ENCODE peak calls at places on chromosomes 13 and 19, in seven cellular contexts. One of them, this sample, is unnamed.

GRCh38 chr13:40345654-40346372 is 320.6 kb downstream of the FOXO1 start:
- DNase-seq in hepatocyte: no peak
- DNase-seq in MM.1S: no peak
- DNase-seq in PC-3: no peak
- DNase-seq in GM23248: no peak
- DNase-seq in HCT116: no peak
- DNase-seq in GM23338: peak; percentile 18
- DNase-seq in this sample: peak; percentile 37

GRCh38 chr13:95924389-95924994 is 128.7 kb downstream of the UGGT2 start:
- DNase-seq in HCT116: peak; percentile 16
- DNase-seq in GM23248: peak; percentile 89
- DNase-seq in hepatocyte: peak; percentile 47
- DNase-seq in GM23338: peak; percentile 5
- DNase-seq in MM.1S: no peak
- DNase-seq in PC-3: peak; percentile 40
- DNase-seq in this sample: no peak

GRCh38 chr13:114078501-114079451 is 53.6 kb downstream of the RASA3 start:
- DNase-seq in hepatocyte: peak; percentile 34
- DNase-seq in HCT116: no peak
- DNase-seq in GM23338: no peak
- DNase-seq in PC-3: peak; percentile 84
- DNase-seq in MM.1S: no peak
- DNase-seq in GM23248: peak; percentile 97
- DNase-seq in this sample: no peak

GRCh38 chr13:33256148-33256547 is 29.4 kb downstream of the STARD13 start:
- DNase-seq in HCT116: no peak
- DNase-seq in MM.1S: no peak
- DNase-seq in hepatocyte: no peak
- DNase-seq in GM23248: no peak
- DNase-seq in PC-3: no peak
- DNase-seq in GM23338: no peak
- DNase-seq in this sample: no peak

GRCh38 chr19:14183741-14184395 is 22.1 kb downstream of the ADGRL1 start:
- DNase-seq in GM23248: no peak
- DNase-seq in PC-3: no peak
- DNase-seq in HCT116: no peak
- DNase-seq in MM.1S: no peak
- DNase-seq in hepatocyte: no peak
- DNase-seq in GM23338: no peak
- DNase-seq in this sample: no peak

GRCh38 chr19:18712981-18713380 is 29.5 kb downstream of the CRTC1 start:
- DNase-seq in hepatocyte: peak; percentile 49
- DNase-seq in GM23248: no peak
- DNase-seq in HCT116: no peak
- DNase-seq in MM.1S: no peak
- DNase-seq in PC-3: no peak
- DNase-seq in GM23338: no peak
- DNase-seq in this sample: no peak

GRCh38 chr19:40139533-40140287 is 49.0 kb upstream of the ZNF780A start:
- DNase-seq in MM.1S: peak; percentile 65
- DNase-seq in hepatocyte: peak; percentile 67
- DNase-seq in GM23248: peak; percentile 78
- DNase-seq in HCT116: peak; percentile 48
- DNase-seq in GM23338: peak; percentile 78
- DNase-seq in PC-3: peak; percentile 65
- DNase-seq in this sample: peak; percentile 62

GRCh38 chr19:1445185-1445931 is 4.6 kb upstream of the APC2 start:
- DNase-seq in GM23338: peak; percentile 79
- DNase-seq in MM.1S: peak; percentile 78
- DNase-seq in hepatocyte: peak; percentile 86
- DNase-seq in HCT116: no peak
- DNase-seq in GM23248: peak; percentile 80
- DNase-seq in PC-3: peak; percentile 74
- DNase-seq in this sample: peak; percentile 82

GRCh38 chr13:51523082-51523518 is 61.2 kb upstream of the WDFY2 start:
- DNase-seq in MM.1S: no peak
- DNase-seq in GM23338: no peak
- DNase-seq in GM23248: peak; percentile 90
- DNase-seq in HCT116: no peak
- DNase-seq in PC-3: peak; percentile 72
- DNase-seq in hepatocyte: no peak
- DNase-seq in this sample: no peak

GRCh38 chr13:31094331-31095015 is 67.2 kb downstream of the HSPH1 start:
- DNase-seq in PC-3: peak; percentile 55
- DNase-seq in GM23248: no peak
- DNase-seq in HCT116: no peak
- DNase-seq in GM23338: no peak
- DNase-seq in hepatocyte: no peak
- DNase-seq in MM.1S: no peak
- DNase-seq in this sample: no peak

GRCh38 chr19:35073516-35073915 is 32.0 kb downstream of the HPN start:
- DNase-seq in PC-3: no peak
- DNase-seq in hepatocyte: no peak
- DNase-seq in GM23248: no peak
- DNase-seq in HCT116: no peak
- DNase-seq in MM.1S: no peak
- DNase-seq in GM23338: no peak
- DNase-seq in this sample: no peak

GRCh38 chr13:86976521-86977324 is 694.4 kb upstream of the SLITRK5 start:
- DNase-seq in GM23248: peak; percentile 52
- DNase-seq in PC-3: peak; percentile 4
- DNase-seq in MM.1S: no peak
- DNase-seq in HCT116: no peak
- DNase-seq in hepatocyte: no peak
- DNase-seq in GM23338: no peak
- DNase-seq in this sample: no peak

GRCh38 chr19:30447276-30447870 is 75.2 kb downstream of the ZNF536 start:
- DNase-seq in HCT116: no peak
- DNase-seq in GM23338: no peak
- DNase-seq in MM.1S: no peak
- DNase-seq in PC-3: no peak
- DNase-seq in hepatocyte: no peak
- DNase-seq in GM23248: peak; percentile 51
- DNase-seq in this sample: no peak

GRCh38 chr13:89910166-89910565 is 1437.3 kb upstream of the MIR17HG start:
- DNase-seq in HCT116: no peak
- DNase-seq in MM.1S: no peak
- DNase-seq in PC-3: no peak
- DNase-seq in GM23248: no peak
- DNase-seq in hepatocyte: no peak
- DNase-seq in GM23338: no peak
- DNase-seq in this sample: no peak

GRCh38 chr13:29954082-29955043 is 103.9 kb upstream of the UBL3 start:
- DNase-seq in GM23248: no peak
- DNase-seq in hepatocyte: no peak
- DNase-seq in MM.1S: no peak
- DNase-seq in PC-3: no peak
- DNase-seq in HCT116: no peak
- DNase-seq in GM23338: no peak
- DNase-seq in this sample: no peak

GRCh38 chr13:81406639-81407292 is 1065.8 kb upstream of the SPRY2 start:
- DNase-seq in GM23338: no peak
- DNase-seq in GM23248: no peak
- DNase-seq in hepatocyte: no peak
- DNase-seq in HCT116: no peak
- DNase-seq in MM.1S: no peak
- DNase-seq in PC-3: no peak
- DNase-seq in this sample: no peak

GRCh38 chr13:37995052-37995451 is 125.5 kb upstream of the TRPC4 start:
- DNase-seq in hepatocyte: peak; percentile 36
- DNase-seq in GM23248: peak; percentile 8
- DNase-seq in GM23338: peak; percentile 32
- DNase-seq in MM.1S: no peak
- DNase-seq in PC-3: no peak
- DNase-seq in HCT116: no peak
- DNase-seq in this sample: peak; percentile 59

GRCh38 chr19:52689804-52690394 is 44.9 kb downstream of the ZNF611 start:
- DNase-seq in GM23248: peak; percentile 55
- DNase-seq in HCT116: no peak
- DNase-seq in hepatocyte: peak; percentile 40
- DNase-seq in PC-3: no peak
- DNase-seq in GM23338: peak; percentile 50
- DNase-seq in MM.1S: no peak
- DNase-seq in this sample: peak; percentile 44

GRCh38 chr13:51221674-51222509 is at the start of gene FAM124A:
- DNase-seq in hepatocyte: peak; percentile 80
- DNase-seq in GM23338: peak; percentile 82
- DNase-seq in GM23248: peak; percentile 75
- DNase-seq in HCT116: peak; percentile 4
- DNase-seq in PC-3: peak; percentile 45
- DNase-seq in MM.1S: peak; percentile 39
- DNase-seq in this sample: peak; percentile 91

GRCh38 chr19:46759817-46760333 is 13.6 kb upstream of the STRN4 start:
- DNase-seq in HCT116: no peak
- DNase-seq in PC-3: no peak
- DNase-seq in MM.1S: no peak
- DNase-seq in GM23338: peak; percentile 54
- DNase-seq in GM23248: peak; percentile 98
- DNase-seq in hepatocyte: no peak
- DNase-seq in this sample: no peak

GRCh38 chr13:20492641-20493040 is 33.0 kb downstream of the CRYL1 start:
- DNase-seq in GM23338: peak; percentile 62
- DNase-seq in MM.1S: no peak
- DNase-seq in GM23248: peak; percentile 52
- DNase-seq in PC-3: peak; percentile 73
- DNase-seq in HCT116: peak; percentile 27
- DNase-seq in hepatocyte: peak; percentile 19
- DNase-seq in this sample: peak; percentile 41

GRCh38 chr13:99660101-99660500 is 158.8 kb downstream of the TM9SF2 start:
- DNase-seq in MM.1S: no peak
- DNase-seq in PC-3: no peak
- DNase-seq in GM23248: no peak
- DNase-seq in hepatocyte: no peak
- DNase-seq in GM23338: no peak
- DNase-seq in HCT116: no peak
- DNase-seq in this sample: peak; percentile 39

GRCh38 chr19:46730595-46730994 is 13.7 kb upstream of the PRKD2 start:
- DNase-seq in GM23338: no peak
- DNase-seq in MM.1S: no peak
- DNase-seq in PC-3: no peak
- DNase-seq in GM23248: no peak
- DNase-seq in hepatocyte: no peak
- DNase-seq in HCT116: no peak
- DNase-seq in this sample: no peak

GRCh38 chr19:57406516-57407123 is 4.3 kb upstream of the ZNF17 start:
- DNase-seq in GM23338: peak; percentile 93
- DNase-seq in MM.1S: peak; percentile 65
- DNase-seq in PC-3: peak; percentile 76
- DNase-seq in GM23248: peak; percentile 80
- DNase-seq in HCT116: peak; percentile 32
- DNase-seq in hepatocyte: peak; percentile 86
- DNase-seq in this sample: peak; percentile 85

GRCh38 chr13:80307401-80307987 is 33.4 kb downstream of the SPRY2 start:
- DNase-seq in hepatocyte: no peak
- DNase-seq in PC-3: no peak
- DNase-seq in MM.1S: no peak
- DNase-seq in GM23338: no peak
- DNase-seq in HCT116: no peak
- DNase-seq in GM23248: no peak
- DNase-seq in this sample: no peak

DNA sequence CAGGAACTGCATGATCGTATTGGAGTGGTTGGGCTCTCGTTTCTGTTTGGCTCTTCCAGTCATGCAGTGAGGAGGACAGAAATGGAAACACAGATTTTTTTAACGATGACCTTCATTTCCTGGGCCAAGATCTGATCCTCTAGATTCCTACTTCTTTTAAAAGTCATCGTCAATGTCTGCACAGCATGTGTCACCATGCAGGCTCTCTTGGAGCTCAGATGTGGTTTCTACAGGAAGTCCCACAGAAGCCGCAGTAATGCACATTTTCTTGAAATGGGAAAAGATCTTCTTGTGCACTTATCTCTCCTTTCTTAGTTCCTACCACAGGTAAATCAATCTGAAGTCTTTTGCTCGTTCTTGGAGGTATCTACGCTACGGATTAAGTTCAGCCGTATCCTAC is 626.9 kb downstream of the EFNB2 start:
- DNase-seq in HCT116: no peak
- DNase-seq in GM23338: no peak
- DNase-seq in PC-3: no peak
- DNase-seq in hepatocyte: no peak
- DNase-seq in GM23248: no peak
- DNase-seq in MM.1S: peak; percentile 91
- DNase-seq in this sample: no peak
- TF ChIP-seq EZH2 in HCT116: no peak
- TF ChIP-seq EZH2 in GM23338: no peak
- TF ChIP-seq EZH2 in PC-3: no peak
- TF ChIP-seq EZH2 in hepatocyte: no peak
- TF ChIP-seq EZH2 in GM23248: no peak
- TF ChIP-seq EZH2 in MM.1S: no peak
- TF ChIP-seq EZH2 in this sample: no peak

DNA sequence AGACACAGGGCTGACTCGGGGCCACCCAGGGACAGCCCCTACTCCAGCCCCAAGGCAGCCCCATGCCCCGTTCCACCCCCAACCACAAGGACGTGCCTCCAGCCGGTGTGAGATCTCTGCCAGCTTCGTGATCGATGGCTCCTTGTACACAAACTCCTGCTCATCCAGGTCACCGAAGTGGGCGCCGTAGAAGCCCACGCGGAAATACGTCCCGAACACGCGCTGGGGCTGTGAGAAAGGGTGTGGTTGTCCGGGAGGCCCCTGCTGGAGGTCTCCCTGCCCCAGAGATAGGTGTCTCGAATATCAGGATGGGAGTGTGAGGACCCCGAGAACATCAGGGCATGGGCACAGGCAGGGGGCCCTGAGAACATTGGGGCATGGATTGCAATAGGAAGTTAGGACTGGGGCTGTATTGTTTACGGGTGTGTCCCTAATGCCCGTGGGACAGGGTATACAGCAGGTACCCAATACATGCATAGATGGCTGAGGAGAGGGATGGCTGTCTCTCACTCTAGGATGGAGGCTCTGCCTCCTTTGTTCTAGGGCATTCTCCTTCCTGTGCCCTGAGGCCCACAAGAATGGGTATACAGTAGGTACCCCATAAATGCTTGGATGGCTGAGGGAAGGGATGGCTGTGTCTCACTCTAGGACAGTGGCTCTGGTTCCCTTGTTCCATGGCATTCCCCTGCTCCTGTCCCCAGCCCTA is 5.3 kb upstream of the KANK2 start:
- DNase-seq in hepatocyte: no peak
- DNase-seq in GM23248: no peak
- DNase-seq in GM23338: no peak
- DNase-seq in MM.1S: no peak
- DNase-seq in PC-3: no peak
- DNase-seq in HCT116: no peak
- DNase-seq in this sample: no peak
- H3K27ac ChIP-seq in hepatocyte: peak overlapping the region; percentile 75
- H3K27ac ChIP-seq in GM23248: peak overlapping the region; percentile 61
- H3K27ac ChIP-seq in GM23338: no peak overlapping the region
- H3K27ac ChIP-seq in MM.1S: no peak overlapping the region
- H3K27ac ChIP-seq in PC-3: no peak overlapping the region
- H3K27ac ChIP-seq in HCT116: no peak overlapping the region
- H3K27ac ChIP-seq in this sample: no peak overlapping the region

GRCh38 chr13:23634897-23635296 is 64.7 kb downstream of the TNFRSF19 start:
- DNase-seq in GM23248: no peak
- DNase-seq in HCT116: no peak
- DNase-seq in MM.1S: no peak
- DNase-seq in hepatocyte: no peak
- DNase-seq in GM23338: peak; percentile 51
- DNase-seq in PC-3: no peak
- DNase-seq in this sample: no peak
- TF ChIP-seq EZH2phosphoT487 in GM23248: no peak
- TF ChIP-seq EZH2phosphoT487 in HCT116: no peak
- TF ChIP-seq EZH2phosphoT487 in MM.1S: no peak
- TF ChIP-seq EZH2phosphoT487 in hepatocyte: no peak
- TF ChIP-seq EZH2phosphoT487 in GM23338: no peak
- TF ChIP-seq EZH2phosphoT487 in PC-3: no peak
- TF ChIP-seq EZH2phosphoT487 in this sample: no peak

GRCh38 chr13:25469179-25469545 is 97.4 kb downstream of the ATP8A2 start:
- DNase-seq in GM23338: peak; percentile 69
- DNase-seq in hepatocyte: no peak
- DNase-seq in MM.1S: no peak
- DNase-seq in GM23248: no peak
- DNase-seq in PC-3: no peak
- DNase-seq in HCT116: no peak
- DNase-seq in this sample: no peak
- TF ChIP-seq EZH2 in GM23338: no peak
- TF ChIP-seq EZH2 in hepatocyte: peak; percentile 78
- TF ChIP-seq EZH2 in MM.1S: no peak
- TF ChIP-seq EZH2 in GM23248: no peak
- TF ChIP-seq EZH2 in PC-3: no peak
- TF ChIP-seq EZH2 in HCT116: no peak
- TF ChIP-seq EZH2 in this sample: peak; percentile 40